ENCODE peak calls at places on chromosomes 11 and 22, in six cellular contexts. One of them, this sample, is unnamed.

GRCh38 chr22:21865041-21865440 is 2.4 kb downstream of the MAPK1 start:
- DNase-seq in thoracic aorta: peak
- DNase-seq in AG10803: peak
- DNase-seq in IMR-90: peak
- DNase-seq in keratinocyte: no peak
- DNase-seq in ovary: no peak
- DNase-seq in this sample: peak

GRCh38 chr11:118175031-118175531 is 1.4 kb downstream of the SCN2B start:
- DNase-seq in AG10803: peak
- DNase-seq in ovary: no peak
- DNase-seq in IMR-90: peak
- DNase-seq in thoracic aorta: no peak
- DNase-seq in keratinocyte: peak
- DNase-seq in this sample: peak

GRCh38 chr22:41237707-41238569 is 2.8 kb downstream of the CHADL start:
- DNase-seq in IMR-90: peak
- DNase-seq in ovary: peak
- DNase-seq in AG10803: peak
- DNase-seq in keratinocyte: no peak
- DNase-seq in thoracic aorta: no peak
- DNase-seq in this sample: no peak

GRCh38 chr11:93567406-93567819 is 24.2 kb upstream of the SMCO4 start:
- DNase-seq in AG10803: peak
- DNase-seq in ovary: peak
- DNase-seq in thoracic aorta: peak
- DNase-seq in IMR-90: no peak
- DNase-seq in keratinocyte: no peak
- DNase-seq in this sample: peak

GRCh38 chr11:33475999-33476398 is 218.8 kb downstream of the HIPK3 start:
- DNase-seq in ovary: no peak
- DNase-seq in thoracic aorta: no peak
- DNase-seq in keratinocyte: no peak
- DNase-seq in IMR-90: peak
- DNase-seq in AG10803: peak
- DNase-seq in this sample: peak

GRCh38 chr22:36069368-36069767 is 40.7 kb upstream of the RBFOX2 start:
- DNase-seq in IMR-90: no peak
- DNase-seq in AG10803: no peak
- DNase-seq in thoracic aorta: no peak
- DNase-seq in ovary: no peak
- DNase-seq in keratinocyte: no peak
- DNase-seq in this sample: no peak

GRCh38 chr11:62445314-62445740 is 26.5 kb downstream of the SCGB1A1 start:
- DNase-seq in keratinocyte: no peak
- DNase-seq in thoracic aorta: no peak
- DNase-seq in AG10803: peak
- DNase-seq in IMR-90: peak
- DNase-seq in ovary: peak
- DNase-seq in this sample: peak

GRCh38 chr11:77497368-77497767 is 23.5 kb upstream of the PAK1 start:
- DNase-seq in IMR-90: peak
- DNase-seq in AG10803: no peak
- DNase-seq in keratinocyte: no peak
- DNase-seq in thoracic aorta: no peak
- DNase-seq in ovary: no peak
- DNase-seq in this sample: peak

GRCh38 chr11:7936615-7937014 is 4.9 kb downstream of the OR10A3 start:
- DNase-seq in IMR-90: no peak
- DNase-seq in ovary: no peak
- DNase-seq in thoracic aorta: no peak
- DNase-seq in keratinocyte: no peak
- DNase-seq in AG10803: no peak
- DNase-seq in this sample: no peak

GRCh38 chr22:33035276-33035863 is 22.8 kb downstream of the SYN3 start:
- DNase-seq in ovary: no peak
- DNase-seq in IMR-90: no peak
- DNase-seq in AG10803: no peak
- DNase-seq in thoracic aorta: no peak
- DNase-seq in keratinocyte: no peak
- DNase-seq in this sample: no peak

GRCh38 chr22:27124336-27125023 is 467.1 kb downstream of the MIAT start:
- DNase-seq in IMR-90: no peak
- DNase-seq in AG10803: peak
- DNase-seq in keratinocyte: no peak
- DNase-seq in ovary: peak
- DNase-seq in thoracic aorta: no peak
- DNase-seq in this sample: peak

GRCh38 chr11:45079943-45080719 is 66.3 kb upstream of the PRDM11 start:
- DNase-seq in AG10803: no peak
- DNase-seq in keratinocyte: no peak
- DNase-seq in thoracic aorta: no peak
- DNase-seq in IMR-90: no peak
- DNase-seq in ovary: no peak
- DNase-seq in this sample: no peak

GRCh38 chr11:117061256-117061655 is 37.0 kb downstream of the SIK3 start:
- DNase-seq in thoracic aorta: no peak
- DNase-seq in keratinocyte: no peak
- DNase-seq in ovary: no peak
- DNase-seq in IMR-90: no peak
- DNase-seq in AG10803: no peak
- DNase-seq in this sample: no peak

GRCh38 chr11:106159846-106160245 is 82.4 kb downstream of the AASDHPPT start:
- DNase-seq in thoracic aorta: no peak
- DNase-seq in keratinocyte: no peak
- DNase-seq in AG10803: peak
- DNase-seq in IMR-90: no peak
- DNase-seq in ovary: no peak
- DNase-seq in this sample: peak

GRCh38 chr11:62879554-62879953 is 1.1 kb upstream of the SLC3A2 start:
- DNase-seq in keratinocyte: no peak
- DNase-seq in AG10803: no peak
- DNase-seq in thoracic aorta: no peak
- DNase-seq in ovary: peak
- DNase-seq in IMR-90: no peak
- DNase-seq in this sample: peak

GRCh38 chr22:23113067-23113846 is 28.5 kb downstream of the RSPH14 start:
- DNase-seq in IMR-90: peak
- DNase-seq in AG10803: peak
- DNase-seq in ovary: peak
- DNase-seq in thoracic aorta: no peak
- DNase-seq in keratinocyte: no peak
- DNase-seq in this sample: peak

GRCh38 chr11:86119062-86119461 is 50.2 kb upstream of the PICALM start:
- DNase-seq in ovary: no peak
- DNase-seq in IMR-90: no peak
- DNase-seq in keratinocyte: no peak
- DNase-seq in thoracic aorta: no peak
- DNase-seq in AG10803: peak
- DNase-seq in this sample: peak

GRCh38 chr11:107859459-107860239 is 1.1 kb upstream of the SLC35F2 start:
- DNase-seq in IMR-90: no peak
- DNase-seq in AG10803: peak
- DNase-seq in keratinocyte: no peak
- DNase-seq in thoracic aorta: no peak
- DNase-seq in ovary: peak
- DNase-seq in this sample: peak

GRCh38 chr11:61587541-61587941 is 6.7 kb upstream of the SYT7 start:
- DNase-seq in ovary: peak
- DNase-seq in IMR-90: no peak
- DNase-seq in thoracic aorta: no peak
- DNase-seq in keratinocyte: no peak
- DNase-seq in AG10803: peak
- DNase-seq in this sample: peak

GRCh38 chr11:67022341-67022933 is 497 bp upstream of the SYT12 start:
- DNase-seq in IMR-90: peak
- DNase-seq in thoracic aorta: no peak
- DNase-seq in ovary: peak
- DNase-seq in AG10803: no peak
- DNase-seq in keratinocyte: peak
- DNase-seq in this sample: peak

DNA sequence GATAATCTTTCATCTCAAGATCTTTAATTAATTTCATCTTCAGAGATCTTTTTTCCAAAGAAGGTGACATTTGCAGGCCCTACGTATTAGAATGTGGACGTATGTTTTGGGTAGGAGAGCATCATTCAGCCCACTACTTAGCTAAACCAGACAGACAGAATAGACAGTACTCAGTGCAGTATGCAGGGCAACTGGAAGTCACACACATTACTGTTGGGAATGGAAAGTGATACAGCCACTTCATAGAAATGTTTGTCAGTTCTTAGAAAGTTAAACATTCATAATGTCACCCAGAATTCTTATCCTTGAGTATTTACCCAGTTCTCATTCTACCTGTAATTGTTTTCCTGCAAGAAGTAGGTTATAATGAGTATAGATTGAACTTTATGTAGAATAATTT is 102.9 kb downstream of the PPP6R3 start:
- DNase-seq in AG10803: no peak
- DNase-seq in thoracic aorta: no peak
- DNase-seq in keratinocyte: no peak
- DNase-seq in IMR-90: no peak
- DNase-seq in ovary: no peak
- DNase-seq in this sample: no peak
- TF ChIP-seq CTCF in AG10803: no peak
- TF ChIP-seq CTCF in thoracic aorta: no peak
- TF ChIP-seq CTCF in keratinocyte: no peak
- TF ChIP-seq CTCF in IMR-90: no peak
- TF ChIP-seq CTCF in ovary: no peak
- TF ChIP-seq CTCF in this sample: no peak

GRCh38 chr22:17705565-17706450 is 67.3 kb downstream of the BCL2L13 start:
- DNase-seq in keratinocyte: no peak
- DNase-seq in AG10803: no peak
- DNase-seq in thoracic aorta: no peak
- DNase-seq in IMR-90: peak
- DNase-seq in ovary: no peak
- DNase-seq in this sample: no peak
- H3K4me3 ChIP-seq in keratinocyte: no peak
- H3K4me3 ChIP-seq in AG10803: peak
- H3K4me3 ChIP-seq in thoracic aorta: peak
- H3K4me3 ChIP-seq in IMR-90: peak
- H3K4me3 ChIP-seq in ovary: peak
- H3K4me3 ChIP-seq in this sample: peak

GRCh38 chr11:84261707-84262106 is 975.5 kb upstream of the CCDC90B start:
- DNase-seq in AG10803: no peak
- DNase-seq in thoracic aorta: no peak
- DNase-seq in keratinocyte: no peak
- DNase-seq in IMR-90: no peak
- DNase-seq in ovary: no peak
- DNase-seq in this sample: no peak
- TF ChIP-seq CTCF in AG10803: no peak
- TF ChIP-seq CTCF in thoracic aorta: no peak
- TF ChIP-seq CTCF in keratinocyte: peak
- TF ChIP-seq CTCF in IMR-90: no peak
- TF ChIP-seq CTCF in ovary: no peak
- TF ChIP-seq CTCF in this sample: no peak

DNA sequence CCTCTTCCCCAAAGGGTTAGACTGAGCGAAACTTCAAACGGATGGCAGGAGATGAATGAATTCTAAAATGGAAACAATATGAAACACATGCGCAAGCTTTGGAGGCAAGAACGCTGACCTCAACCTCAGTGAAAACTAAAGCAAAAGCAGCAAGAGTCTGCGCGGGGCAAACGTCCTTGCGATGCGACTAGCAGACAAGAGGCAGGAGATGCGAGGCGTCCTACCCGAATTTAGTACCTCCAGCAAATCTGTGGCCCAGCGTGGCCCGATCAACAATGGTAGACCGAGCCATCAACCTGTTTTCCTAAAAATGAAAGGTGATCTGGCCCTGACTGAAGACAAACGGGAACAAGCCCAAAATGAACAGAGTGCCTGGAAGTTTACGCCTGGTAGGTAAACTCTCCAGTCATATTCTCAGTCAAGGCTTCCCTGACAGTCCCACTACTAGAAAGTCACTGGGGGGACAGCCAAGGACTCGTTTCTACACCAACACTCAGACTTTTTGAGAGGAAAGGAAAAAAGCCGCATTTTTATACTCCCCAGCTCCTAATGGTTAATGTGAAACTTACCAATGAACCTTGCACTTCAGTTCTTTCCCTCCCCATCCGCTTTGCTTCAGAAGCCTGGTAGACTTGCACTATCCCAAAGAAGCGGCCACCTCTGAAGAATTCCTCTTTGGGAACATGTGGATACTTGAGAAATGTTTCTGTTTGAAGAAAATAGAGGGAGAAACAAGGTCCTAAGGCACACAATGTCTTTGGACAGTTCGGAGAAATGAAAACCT is 11.5 kb downstream of the MMP3 start:
- DNase-seq in ovary: no peak
- DNase-seq in AG10803: peak
- DNase-seq in IMR-90: no peak
- DNase-seq in keratinocyte: no peak
- DNase-seq in thoracic aorta: no peak
- DNase-seq in this sample: peak
- H3K4me3 ChIP-seq in ovary: no peak
- H3K4me3 ChIP-seq in AG10803: peak
- H3K4me3 ChIP-seq in IMR-90: peak
- H3K4me3 ChIP-seq in keratinocyte: no peak
- H3K4me3 ChIP-seq in thoracic aorta: peak
- H3K4me3 ChIP-seq in this sample: peak

GRCh38 chr11:11899401-11899800 is 57.6 kb downstream of the USP47 start:
- DNase-seq in keratinocyte: no peak
- DNase-seq in IMR-90: no peak
- DNase-seq in ovary: no peak
- DNase-seq in thoracic aorta: no peak
- DNase-seq in AG10803: no peak
- DNase-seq in this sample: no peak
- TF ChIP-seq CTCF in keratinocyte: no peak
- TF ChIP-seq CTCF in IMR-90: no peak
- TF ChIP-seq CTCF in ovary: no peak
- TF ChIP-seq CTCF in thoracic aorta: no peak
- TF ChIP-seq CTCF in AG10803: no peak
- TF ChIP-seq CTCF in this sample: no peak

DNA sequence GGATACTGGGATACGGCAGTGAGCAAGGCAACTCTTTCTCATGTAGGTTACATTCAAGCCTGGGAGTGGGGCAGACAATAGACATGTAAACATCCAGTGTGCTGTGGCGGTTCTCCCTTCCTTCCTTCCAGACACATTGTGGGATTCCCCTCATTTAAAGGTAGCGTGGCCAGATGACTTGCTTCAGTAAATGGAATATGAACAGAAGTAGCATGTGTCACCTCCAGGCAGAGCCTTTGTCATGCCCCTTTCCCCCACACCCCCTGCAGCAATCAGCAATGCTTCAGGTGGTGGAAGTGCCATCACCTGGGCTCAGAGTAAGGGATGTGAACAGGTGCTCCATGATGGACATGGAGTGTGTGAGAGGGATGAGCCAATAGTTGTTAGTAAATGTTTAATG is 34.8 kb upstream of the TTC12 start:
- DNase-seq in AG10803: no peak
- DNase-seq in thoracic aorta: no peak
- DNase-seq in ovary: no peak
- DNase-seq in keratinocyte: no peak
- DNase-seq in IMR-90: no peak
- DNase-seq in this sample: no peak
- H3K4me3 ChIP-seq in AG10803: no peak
- H3K4me3 ChIP-seq in thoracic aorta: no peak
- H3K4me3 ChIP-seq in ovary: no peak
- H3K4me3 ChIP-seq in keratinocyte: no peak
- H3K4me3 ChIP-seq in IMR-90: no peak
- H3K4me3 ChIP-seq in this sample: no peak